ENCODE peak calls at places on chromosome 11, in four cellular contexts. B is K562, Y is HL-60, X is GM12878. L is an unnamed sample.

GRCh38 chr11:95108159-95108611 is 18.5 kb downstream of the ENDOD1 start:
- DNase-seq in X (no peak), Y (no peak), B (no peak), L (no peak)

GRCh38 chr11:34002420-34002819 is 49.1 kb upstream of the CAPRIN1 start:
- DNase-seq in Y (no peak), B (no peak), X (no peak), L (no peak)

GRCh38 chr11:105553015-105553414 is 56.9 kb upstream of the GRIA4 start:
- DNase-seq in Y (no peak), B (no peak), X (no peak), L (no peak)

GRCh38 chr11:14414470-14415461 is 55.8 kb upstream of the RRAS2 start:
- DNase-seq in Y (no peak), B (peak; percentile 65), X (peak; percentile 41), L (no peak)

GRCh38 chr11:102763440-102763839 is 17.0 kb downstream of the MMP10 start:
- DNase-seq in B (no peak), X (no peak), Y (no peak), L (no peak)

GRCh38 chr11:46348986-46349401 is 1.7 kb downstream of the DGKZ start:
- DNase-seq in B (no peak), Y (peak; percentile 59), X (no peak), L (no peak)

GRCh38 chr11:35141538-35141937 is 2.6 kb downstream of the CD44 start:
- DNase-seq in B (no peak), X (no peak), Y (peak; percentile 86), L (no peak)

GRCh38 chr11:79088967-79089366 is 351.9 kb downstream of the TENM4 start:
- DNase-seq in X (no peak), B (no peak), Y (no peak), L (no peak)

GRCh38 chr11:66728760-66729385 is at the start of gene SPTBN2:
- DNase-seq in Y (no peak), B (peak; percentile 33), X (no peak), L (no peak)

GRCh38 chr11:122637538-122637937 is 18.0 kb upstream of the UBASH3B start:
- DNase-seq in Y (no peak), B (no peak), X (no peak), L (no peak)

GRCh38 chr11:19853901-19854300 is 141.3 kb downstream of the NAV2 start:
- DNase-seq in Y (no peak), B (no peak), X (no peak), L (no peak)

GRCh38 chr11:3132831-3133455 is 32.2 kb downstream of the OSBPL5 start:
- DNase-seq in X (no peak), B (no peak), Y (no peak), L (no peak)

GRCh38 chr11:80651004-80651403 is 1210.2 kb upstream of the TENM4 start:
- DNase-seq in X (no peak), B (no peak), Y (no peak), L (no peak)

GRCh38 chr11:57453543-57454177 is 6.7 kb upstream of the RTN4RL2 start:
- DNase-seq in X (no peak), B (no peak), Y (no peak), L (no peak)

GRCh38 chr11:37394236-37394870 is 796.3 kb upstream of the RAG2 start:
- DNase-seq in B (no peak), X (no peak), Y (no peak), L (no peak)

GRCh38 chr11:134036484-134037092 is 32.3 kb upstream of the JAM3 start:
- DNase-seq in X (no peak), Y (no peak), B (no peak), L (no peak)

GRCh38 chr11:74494916-74495315 is 1.4 kb upstream of the LIPT2 start:
- DNase-seq in B (no peak), X (no peak), Y (no peak), L (no peak)

GRCh38 chr11:11813288-11813962 is 28.3 kb upstream of the USP47 start:
- DNase-seq in Y (no peak), X (no peak), B (no peak), L (no peak)

GRCh38 chr11:124329787-124330478 is 9.9 kb upstream of the OR8D2 start:
- DNase-seq in Y (no peak), X (peak; percentile 27), B (no peak), L (peak; percentile 7)

GRCh38 chr11:101912823-101913284 is 2.0 kb upstream of the CEP126 start:
- DNase-seq in X (no peak), Y (no peak), B (no peak), L (no peak)

GRCh38 chr11:10641314-10642206 is 52.0 kb downstream of the IRAG1 start:
- DNase-seq in X (peak; percentile 62), Y (peak; percentile 76), B (no peak), L (peak; percentile 48)

GRCh38 chr11:65559535-65559934 is 1.4 kb upstream of the LTBP3 start:
- DNase-seq in Y (no peak), B (no peak), X (no peak), L (no peak)

GRCh38 chr11:117930208-117930570 is 987 bp upstream of the TMPRSS13 start:
- DNase-seq in Y (no peak), X (no peak), B (no peak), L (no peak)

GRCh38 chr11:77081381-77081851 is 14.6 kb downstream of the CAPN5 start:
- DNase-seq in X (no peak), Y (no peak), B (no peak), L (no peak)

GRCh38 chr11:77082838-77083552 is 16.2 kb downstream of the CAPN5 start:
- DNase-seq in X (no peak), B (no peak), Y (no peak), L (no peak)

GRCh38 chr11:77083553-77084245 is 16.9 kb downstream of the CAPN5 start:
- DNase-seq in Y (no peak), X (no peak), B (no peak), L (no peak)

GRCh38 chr11:77080643-77081210 is 14.0 kb downstream of the CAPN5 start:
- DNase-seq in X (no peak), Y (no peak), B (no peak), L (no peak)

DNA sequence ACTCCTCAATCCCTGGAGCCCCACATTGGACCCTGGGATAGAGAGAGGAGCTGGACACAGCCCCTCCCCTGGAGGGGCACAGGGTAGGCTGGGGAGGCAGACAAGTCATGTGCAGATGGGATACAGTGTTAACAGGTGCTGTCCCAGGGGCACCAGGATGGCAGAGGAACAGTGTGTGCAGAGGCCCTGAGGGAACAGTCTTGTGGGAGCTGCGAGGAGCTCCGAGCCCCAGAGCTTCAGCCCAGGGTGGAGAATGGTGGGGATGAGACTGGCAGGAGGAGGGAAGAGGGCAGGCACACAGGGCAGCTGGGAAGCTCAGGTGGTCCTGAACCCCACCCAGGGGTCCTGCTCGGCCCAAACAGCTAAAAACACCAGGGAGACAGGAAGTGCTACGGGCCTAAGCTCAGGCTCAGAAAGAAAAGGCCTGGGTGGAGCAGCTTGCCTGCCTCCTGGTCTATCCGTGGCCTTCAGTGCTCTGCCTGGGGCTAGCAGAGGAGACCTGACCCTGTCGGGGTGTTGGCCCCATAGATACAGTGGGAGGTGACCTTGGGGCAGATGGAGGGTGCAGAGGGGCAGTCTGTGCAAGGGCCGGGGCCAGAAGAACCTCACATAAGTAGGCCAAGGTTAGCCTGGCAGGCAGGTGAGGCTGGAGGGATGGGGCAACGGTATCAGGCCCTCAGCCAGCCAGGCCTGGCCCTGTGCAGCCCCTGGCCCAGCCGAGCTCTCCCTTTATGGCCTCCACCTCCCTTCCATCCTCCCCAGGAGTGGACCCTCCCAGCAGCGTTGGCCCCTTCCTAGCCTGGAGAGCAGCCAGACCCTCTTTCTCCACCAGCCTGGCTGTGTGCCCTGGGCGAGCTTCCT is 15.4 kb downstream of the CAPN5 start:
- DNase-seq in X (no peak), B (no peak), Y (no peak), L (no peak)
- TF ChIP-seq SPI1 in X (no peak), B (no peak), Y (no peak), L (no peak)

GRCh38 chr11:59965424-59965823 is 1.6 kb downstream of the OOSP4A start:
- DNase-seq in B (no peak), Y (no peak), X (no peak), L (no peak)
- TF ChIP-seq POLR2AphosphoS5 in B (no peak), Y (no peak), X (no peak), L (no peak)

DNA sequence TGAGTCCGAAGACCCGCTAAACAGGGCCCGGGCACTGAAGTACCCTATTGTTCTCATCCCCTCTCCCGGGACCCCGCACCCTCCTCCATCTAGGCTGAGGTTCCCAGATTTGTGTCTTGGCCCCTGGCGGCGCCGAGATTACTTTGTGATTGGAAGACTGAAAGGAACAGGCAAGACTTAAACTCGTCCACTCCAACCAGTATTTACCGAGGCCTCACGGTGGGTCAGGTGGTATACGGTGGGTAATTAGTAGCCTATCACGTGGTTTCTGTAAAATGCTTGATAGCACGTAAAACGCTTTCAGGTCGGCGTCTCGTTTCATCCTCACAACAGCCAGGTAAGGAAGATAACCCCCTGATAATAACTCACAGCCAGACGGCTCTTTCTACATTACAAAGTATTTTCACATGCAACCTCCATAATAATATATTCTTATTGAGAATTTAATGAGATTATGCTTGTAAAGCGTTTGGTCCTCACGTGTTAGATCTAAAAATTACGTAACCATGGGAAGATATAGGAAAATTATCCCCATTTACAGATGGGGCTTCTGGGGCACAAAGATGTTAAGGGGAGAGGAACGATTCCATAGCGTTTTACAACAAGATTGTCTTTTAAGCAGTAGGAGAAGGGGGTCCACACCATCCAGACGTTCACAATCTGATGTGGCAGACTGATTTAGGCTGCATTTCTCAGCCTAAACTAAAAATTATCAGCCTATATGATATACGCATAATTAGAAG is 642 bp upstream of the PIK3C2A start:
- DNase-seq in B (no peak), X (no peak), Y (peak; percentile 33), L (peak; percentile 30)
- TF ChIP-seq SPI1 in B (no peak), X (no peak), Y (no peak), L (no peak)

GRCh38 chr11:959608-960007 is 33.9 kb downstream of the AP2A2 start:
- DNase-seq in B (no peak), X (no peak), Y (no peak), L (no peak)

GRCh38 chr11:959027-959426 is 33.4 kb downstream of the AP2A2 start:
- DNase-seq in X (no peak), Y (no peak), B (no peak), L (no peak)

GRCh38 chr11:962743-963142 is 37.1 kb downstream of the AP2A2 start:
- DNase-seq in X (no peak), Y (no peak), B (peak; percentile 49), L (no peak)

GRCh38 chr11:963852-964251 is 38.2 kb downstream of the AP2A2 start:
- DNase-seq in Y (no peak), B (no peak), X (no peak), L (no peak)

DNA sequence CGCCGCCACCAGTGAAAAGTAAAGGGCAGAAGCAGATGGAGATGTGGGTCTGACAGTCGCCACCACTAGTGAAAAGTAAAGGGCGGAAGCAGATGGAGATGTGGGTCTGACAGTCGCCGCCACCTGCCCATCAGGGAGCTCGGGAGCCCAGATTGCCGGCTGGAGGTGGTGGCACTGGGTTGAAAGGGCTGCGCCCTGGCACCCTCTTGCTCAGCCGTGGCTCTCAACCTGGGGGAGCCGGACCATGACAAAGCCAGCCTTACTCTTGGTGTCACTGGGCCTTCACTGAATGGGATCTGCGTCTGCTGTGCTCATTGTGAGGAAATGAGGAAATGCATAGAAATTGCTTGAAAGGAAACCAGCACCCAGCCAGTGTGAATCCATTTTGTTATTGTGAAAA is 36.3 kb downstream of the AP2A2 start:
- DNase-seq in B (no peak), X (no peak), Y (no peak), L (no peak)
- TF ChIP-seq POLR2AphosphoS5 in B (no peak), X (no peak), Y (no peak), L (no peak)

GRCh38 chr11:71140206-71140919 is 112.0 kb downstream of the SHANK2 start:
- DNase-seq in X (no peak), B (no peak), Y (no peak), L (no peak)
- TF ChIP-seq SPI1 in X (no peak), B (no peak), Y (no peak), L (no peak)